ENCODE peak calls at places on chromosomes 5 and 9, in five cellular contexts. N, V, A, X and C are unnamed samples.

GRCh38 chr5:169164481-169164925 is 136.4 kb downstream of the SLIT3 start:
- DNase-seq in N (no peak), V (no peak), A (peak; percentile 94), X (peak; percentile 95), C (no peak)

GRCh38 chr9:119639287-119639955 is 270.2 kb upstream of the BRINP1 start:
- DNase-seq in N (no peak), V (no peak), A (no peak), X (peak; percentile 22), C (no peak)

GRCh38 chr5:95988094-95988493 is 26.4 kb upstream of the ELL2 start:
- DNase-seq in N (no peak), V (no peak), A (no peak), X (no peak), C (no peak)

GRCh38 chr5:97085126-97085786 is 57.2 kb downstream of the LIX1 start:
- DNase-seq in N (no peak), V (no peak), A (no peak), X (no peak), C (no peak)

GRCh38 chr9:127074561-127075548 is 47.6 kb downstream of the ANGPTL2 start:
- DNase-seq in N (no peak), V (no peak), A (no peak), X (no peak), C (no peak)

GRCh38 chr5:158995694-158996173 is 104.0 kb downstream of the EBF1 start:
- DNase-seq in N (no peak), V (no peak), A (peak; percentile 60), X (no peak), C (peak; percentile 58)

GRCh38 chr5:154199671-154200220 is 9.2 kb downstream of the GALNT10 start:
- DNase-seq in N (no peak), V (no peak), A (no peak), X (no peak), C (no peak)

GRCh38 chr9:83196946-83197345 is 134.0 kb upstream of the RASEF start:
- DNase-seq in N (no peak), V (no peak), A (no peak), X (peak; percentile 10), C (no peak)

GRCh38 chr9:96554801-96555566 is 64.7 kb downstream of the CDC14B start:
- DNase-seq in N (no peak), V (peak; percentile 62), A (peak; percentile 44), X (no peak), C (no peak)

GRCh38 chr9:14441976-14442651 is 128.2 kb upstream of the NFIB start:
- DNase-seq in N (no peak), V (peak; percentile 5), A (peak; percentile 13), X (peak; percentile 18), C (peak; percentile 54)

GRCh38 chr5:170267431-170268152 is 30.0 kb downstream of the LCP2 start:
- DNase-seq in N (peak; percentile 29), V (peak; percentile 62), A (peak; percentile 78), X (peak; percentile 72), C (peak; percentile 88)

GRCh38 chr5:170266570-170267379 is 30.8 kb downstream of the LCP2 start:
- DNase-seq in N (no peak), V (no peak), A (no peak), X (no peak), C (no peak)

GRCh38 chr5:170268884-170269283 is 28.7 kb downstream of the LCP2 start:
- DNase-seq in N (no peak), V (no peak), A (no peak), X (no peak), C (no peak)

GRCh38 chr5:170269579-170269978 is 28.0 kb downstream of the LCP2 start:
- DNase-seq in N (no peak), V (no peak), A (no peak), X (peak; percentile 64), C (no peak)

GRCh38 chr5:170268153-170268689 is 29.4 kb downstream of the LCP2 start:
- DNase-seq in N (no peak), V (no peak), A (no peak), X (no peak), C (no peak)
- H3K4me3 ChIP-seq in N (no peak overlapping the region), V (no peak overlapping the region), A (no peak overlapping the region), X (no peak overlapping the region), C (no peak overlapping the region)

GRCh38 chr9:136044971-136045594 is 50.0 kb downstream of the NACC2 start:
- DNase-seq in N (no peak), V (no peak), A (no peak), X (no peak), C (no peak)
- H3K4me3 ChIP-seq in N (no peak overlapping the region), V (no peak overlapping the region), A (no peak overlapping the region), X (no peak overlapping the region), C (no peak overlapping the region)

DNA sequence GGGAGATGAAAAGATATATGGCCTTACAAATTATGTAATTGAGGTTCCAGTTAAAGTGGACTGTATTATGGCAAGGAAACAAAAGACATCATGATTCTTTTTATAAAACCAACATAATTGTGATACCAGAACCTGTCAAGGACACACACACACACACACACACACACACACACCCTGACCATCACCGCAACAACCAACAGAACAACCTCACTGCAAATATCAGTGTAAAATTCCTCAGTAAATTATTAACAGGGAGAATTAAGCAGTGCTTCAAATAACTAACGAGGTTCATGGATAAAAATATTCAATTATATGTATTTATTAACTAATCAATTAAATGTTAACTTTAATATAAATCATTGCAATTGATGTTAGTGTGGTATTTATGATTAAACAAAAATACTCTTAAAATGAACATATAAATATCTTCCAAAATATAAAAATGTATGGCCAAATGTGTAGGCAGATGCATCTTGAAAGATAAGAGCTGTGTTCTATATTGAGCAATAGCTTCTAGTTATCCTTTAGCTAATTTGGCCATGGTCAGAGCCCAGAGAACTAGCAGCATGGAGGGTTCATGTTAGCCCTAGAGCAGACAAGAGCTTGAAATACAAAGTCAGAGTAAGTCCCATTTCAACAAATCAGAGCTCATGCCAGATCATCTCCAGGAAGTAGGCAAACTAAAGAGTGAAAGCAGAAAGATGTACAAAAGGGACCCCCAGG is 280.5 kb upstream of the ADAMTS16 start:
- DNase-seq in N (no peak), V (no peak), A (no peak), X (no peak), C (no peak)
- H3K4me3 ChIP-seq in N (no peak overlapping the region), V (no peak overlapping the region), A (no peak overlapping the region), X (no peak overlapping the region), C (no peak overlapping the region)

DNA sequence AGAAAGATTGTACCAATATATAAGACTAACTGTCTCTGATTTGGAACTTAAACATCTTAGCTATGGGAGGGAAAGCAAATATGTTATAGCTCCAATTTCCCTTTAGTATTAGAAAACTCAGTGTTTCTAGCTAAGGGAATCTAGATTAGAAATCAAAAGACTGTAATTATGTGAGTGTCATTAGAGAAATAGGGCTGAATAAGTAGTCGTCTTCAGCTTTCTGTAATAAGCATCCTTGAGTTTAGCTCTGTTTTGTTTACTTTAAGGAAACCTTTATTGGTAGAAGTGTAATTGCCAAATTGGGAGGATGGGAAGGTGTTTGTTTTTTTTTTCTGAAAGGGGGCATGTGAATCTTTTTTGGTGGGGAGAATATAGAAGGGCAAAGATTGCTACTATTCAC is 5.2 kb downstream of the DMXL1 start:
- DNase-seq in N (no peak), V (no peak), A (no peak), X (no peak), C (no peak)
- H3K4me3 ChIP-seq in N (no peak overlapping the region), V (no peak overlapping the region), A (no peak overlapping the region), X (no peak overlapping the region), C (no peak overlapping the region)

DNA sequence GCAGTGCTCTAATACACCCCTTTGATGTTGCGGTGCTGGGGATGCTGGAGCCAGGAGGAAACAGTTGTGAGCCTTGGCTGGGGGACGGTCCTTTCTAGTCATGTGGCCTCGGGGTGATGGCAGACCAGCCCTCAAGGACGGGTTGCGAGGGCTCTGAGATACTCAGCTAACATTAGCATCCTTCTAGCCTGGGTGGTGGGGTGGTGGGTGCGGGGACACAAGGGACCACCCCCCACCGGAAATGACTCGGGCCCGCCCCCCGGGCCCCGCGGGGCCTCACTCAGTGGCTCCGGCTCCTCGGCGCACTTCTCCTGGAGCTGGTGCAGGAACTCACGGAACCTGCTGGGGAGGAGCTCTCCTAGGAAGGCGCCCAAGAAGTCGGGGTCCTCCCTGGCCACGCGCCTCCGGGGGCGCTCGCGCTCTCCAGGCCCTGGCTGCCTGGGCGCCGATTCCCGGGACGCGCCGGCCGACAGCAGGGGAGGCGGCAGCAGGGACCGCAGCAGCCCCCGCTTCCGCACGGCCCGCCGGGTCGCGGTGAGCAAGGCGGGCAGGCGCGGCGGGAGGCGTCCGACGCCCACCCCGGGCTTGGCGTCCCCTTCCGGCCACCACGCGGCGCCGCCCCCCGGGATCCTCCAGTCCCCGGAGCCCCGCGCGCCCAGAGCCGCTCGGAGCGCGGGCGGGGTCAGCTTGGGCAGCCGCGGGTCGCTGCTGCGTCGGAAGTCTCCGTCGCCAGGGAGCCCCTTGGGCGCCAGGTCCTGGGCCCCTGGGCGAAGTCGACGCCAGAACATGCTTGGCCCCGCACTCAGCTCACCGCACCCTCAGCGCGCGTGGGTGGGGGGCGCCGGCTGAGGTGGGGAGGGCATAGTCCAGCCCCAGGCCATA is 873 bp downstream of the C9orf50 start:
- DNase-seq in N (no peak), V (peak; percentile 34), A (no peak), X (peak; percentile 31), C (no peak)
- H3K4me3 ChIP-seq in N (peak overlapping the region; percentile 49), V (peak overlapping the region; percentile 51), A (peak overlapping the region; percentile 60), X (peak overlapping the region; percentile 32), C (no peak overlapping the region)

DNA sequence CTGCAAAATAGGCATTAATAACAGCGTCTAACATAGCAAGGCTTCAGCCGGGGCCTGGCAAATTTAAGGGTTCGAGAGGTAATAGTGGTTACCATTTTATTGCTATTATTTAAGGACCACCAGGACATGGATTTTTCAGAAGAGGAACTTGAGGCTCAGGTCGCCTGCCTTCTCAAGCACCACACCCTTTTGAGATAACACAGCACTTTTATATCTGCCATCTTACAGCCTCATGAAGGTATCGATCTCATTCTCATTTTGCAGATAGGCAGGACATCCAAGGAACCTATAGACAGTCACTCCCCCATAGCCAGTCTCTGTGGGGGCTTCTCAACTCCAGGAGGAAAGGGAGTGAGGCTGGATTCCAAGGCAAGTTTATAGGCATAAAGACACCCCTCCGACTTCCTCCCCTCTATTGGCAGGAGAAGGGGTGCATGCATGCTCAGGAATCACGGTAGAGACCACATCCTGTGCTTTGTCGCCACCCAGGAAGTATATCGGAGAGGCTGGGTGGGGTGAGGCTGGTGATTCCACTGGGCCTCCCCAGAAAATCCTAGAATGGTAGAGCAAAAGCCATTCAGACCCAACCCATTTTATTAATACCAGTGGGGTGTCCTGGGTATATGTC is 2.3 kb downstream of the ANXA6 start:
- DNase-seq in N (no peak), V (peak; percentile 27), A (no peak), X (no peak), C (peak; percentile 77)
- H3K4me3 ChIP-seq in N (peak overlapping the region; percentile 97), V (peak overlapping the region; percentile 79), A (peak overlapping the region; percentile 95), X (no peak overlapping the region), C (peak overlapping the region; percentile 94)

GRCh38 chr9:123358181-123358894 is 2.3 kb downstream of the CRB2 start:
- DNase-seq in N (no peak), V (no peak), A (no peak), X (no peak), C (no peak)
- H3K4me3 ChIP-seq in N (no peak overlapping the region), V (no peak overlapping the region), A (no peak overlapping the region), X (no peak overlapping the region), C (no peak overlapping the region)